ENCODE peak calls at places on chromosome 10, in eight cellular contexts. K is NCI-H226; M is posterior cingulate gyrus; I is activated CD4-positive, alpha-beta T cell treated with anti-CD3 and anti-CD28 coated beads for 48 hours; A is stomach; C is stimulated activated CD4-positive, alpha-beta T cell treated with anti-CD3 and anti-CD28 coated beads, Interleukin-2, amount 100 ng/mL, for 48 hours; X is CD8-positive, alpha-beta T cell; D is HuH-7.5. N is an unnamed sample.
A peak's percentile ranks its signal among the peaks of the same experiment; 100 is the strongest.

GRCh38 chr10:13276749-13277394 is 23.0 kb downstream of the PHYH start:
- DNase-seq in K (no peak), D (no peak), I (no peak), A (no peak), X (no peak), M (no peak), C (no peak), N (no peak)

GRCh38 chr10:52479567-52479966 is 165.5 kb downstream of the DKK1 start:
- DNase-seq in M (no peak), A (no peak), C (no peak), I (no peak), K (peak; percentile 69), D (no peak), X (no peak), N (no peak)

GRCh38 chr10:6411424-6411823 is 168.7 kb downstream of the PRKCQ start:
- DNase-seq in K (no peak), M (no peak), A (no peak), C (no peak), D (no peak), X (no peak), I (no peak), N (no peak)

GRCh38 chr10:1420663-1421362 is 316.5 kb downstream of the ADARB2 start:
- DNase-seq in X (peak; percentile 53), D (peak; percentile 54), K (peak; percentile 2), A (peak; percentile 81), M (peak; percentile 90), C (peak; percentile 60), I (peak; percentile 81), N (peak; percentile 61)

GRCh38 chr10:131126321-131127121 is 185.0 kb downstream of the TCERG1L start:
- DNase-seq in D (no peak), X (no peak), K (no peak), I (no peak), M (peak; percentile 84), A (no peak), C (no peak), N (peak; percentile 61)

GRCh38 chr10:74058658-74059057 is 60.7 kb downstream of the VCL start:
- DNase-seq in A (no peak), M (no peak), C (no peak), K (peak; percentile 40), I (peak; percentile 27), X (no peak), D (no peak), N (no peak)

GRCh38 chr10:69179089-69179742 is 818 bp upstream of the SUPV3L1 start:
- DNase-seq in M (no peak), A (no peak), I (peak; percentile 28), C (no peak), K (no peak), D (no peak), X (peak; percentile 51), N (no peak)

GRCh38 chr10:115830260-115830970 is 442.6 kb downstream of the GFRA1 start:
- DNase-seq in I (no peak), A (no peak), X (no peak), M (no peak), C (no peak), D (no peak), K (no peak), N (no peak)

GRCh38 chr10:73875139-73875475 is 752 bp upstream of the CAMK2G start:
- DNase-seq in D (no peak), K (no peak), A (no peak), X (no peak), C (no peak), M (no peak), I (peak; percentile 17), N (no peak)

GRCh38 chr10:117933036-117933435 is 113.7 kb downstream of the RAB11FIP2 start:
- DNase-seq in K (no peak), D (no peak), A (no peak), C (no peak), X (no peak), M (no peak), I (no peak), N (no peak)

GRCh38 chr10:30080161-30080560 is 20.8 kb upstream of the JCAD start:
- DNase-seq in D (no peak), X (no peak), C (no peak), I (no peak), K (no peak), M (no peak), A (no peak), N (no peak)

GRCh38 chr10:123994417-123995081 is 98.8 kb downstream of the CHST15 start:
- DNase-seq in C (peak; percentile 84), M (peak; percentile 97), D (peak; percentile 91), X (peak; percentile 91), I (peak; percentile 88), K (peak; percentile 73), A (peak; percentile 89), N (peak; percentile 77)

GRCh38 chr10:103696411-103697145 is 158.8 kb downstream of the SH3PXD2A start:
- DNase-seq in X (peak; percentile 63), A (peak; percentile 44), M (peak; percentile 81), I (peak; percentile 90), D (no peak), K (peak; percentile 95), C (peak; percentile 74), N (no peak)

GRCh38 chr10:132534348-132535064 is 3.1 kb upstream of the INPP5A start:
- DNase-seq in D (no peak), C (no peak), M (peak; percentile 35), A (peak; percentile 11), I (no peak), K (no peak), X (no peak), N (no peak)

GRCh38 chr10:84198206-84198915 is 4.0 kb downstream of the CDHR1 start:
- DNase-seq in I (no peak), D (no peak), M (no peak), A (no peak), K (no peak), C (no peak), X (no peak), N (no peak)

GRCh38 chr10:33355267-33355666 is 20.8 kb upstream of the NRP1 start:
- DNase-seq in D (no peak), A (no peak), X (no peak), M (no peak), C (no peak), I (no peak), K (no peak), N (peak; percentile 8)

GRCh38 chr10:47076949-47077348 is 165.7 kb downstream of the PTPN20 start:
- DNase-seq in X (no peak), D (no peak), I (peak; percentile 9), A (no peak), C (no peak), K (no peak), M (no peak), N (no peak)

GRCh38 chr10:119421887-119422684 is 120.4 kb downstream of the RGS10 start:
- DNase-seq in C (no peak), A (no peak), D (no peak), K (no peak), X (no peak), M (no peak), I (no peak), N (no peak)

GRCh38 chr10:130844264-130844761 is 467.2 kb downstream of the TCERG1L start:
- DNase-seq in A (no peak), X (no peak), I (no peak), D (no peak), C (no peak), M (no peak), K (no peak), N (no peak)

GRCh38 chr10:46228076-46229071 is 58.4 kb upstream of the ANTXRL start:
- DNase-seq in K (peak; percentile 63), C (peak; percentile 43), X (peak; percentile 76), A (peak; percentile 74), I (peak; percentile 80), D (peak; percentile 37), M (peak; percentile 90), N (peak; percentile 24)

GRCh38 chr10:87661861-87662785 is 2.4 kb downstream of the PAPSS2 start:
- DNase-seq in M (no peak), I (no peak), K (peak; percentile 59), D (no peak), A (no peak), X (no peak), C (no peak), N (no peak)

GRCh38 chr10:96831867-96832720 is at the start of gene LCOR:
- DNase-seq in D (peak; percentile 99), A (peak; percentile 88), K (peak; percentile 91), I (peak; percentile 87), X (peak; percentile 88), C (peak; percentile 66), M (peak; percentile 89), N (peak; percentile 89)

GRCh38 chr10:34297551-34298370 is 517.3 kb downstream of the PARD3 start:
- DNase-seq in D (peak; percentile 11), I (no peak), K (no peak), M (no peak), A (no peak), C (no peak), X (no peak), N (no peak)

GRCh38 chr10:85611746-85612377 is 754.7 kb downstream of the GRID1 start:
- DNase-seq in K (no peak), X (peak; percentile 48), I (no peak), A (no peak), M (no peak), C (no peak), D (no peak), N (no peak)